ENCODE peak calls at places on chromosome 2, in nine cellular contexts. E is PC-9, B is small intestine, X is tibial artery, A is stomach, M is cardiac muscle cell, N is transverse colon, L is esophagus muscularis mucosa, U is SJSA1. S is an unnamed sample. For H3K36me3, the result is how much of the 10 kb centered on the place peaks cover.

GRCh38 chr2:27809761-27810241 is 38.3 kb downstream of the MRPL33 start:
- DNase-seq in E (peak), B (no peak), X (no peak), A (no peak), M (no peak), N (no peak), L (peak), U (peak), S (no peak)

GRCh38 chr2:1864301-1864980 is 120.1 kb upstream of the PXDN start:
- DNase-seq in E (no peak), B (no peak), X (no peak), A (no peak), M (no peak), N (no peak), L (no peak), U (no peak), S (no peak)

GRCh38 chr2:30949435-30949834 is 142.2 kb upstream of the CAPN13 start:
- DNase-seq in E (no peak), B (no peak), X (no peak), A (no peak), M (no peak), N (no peak), L (no peak), U (no peak), S (no peak)

GRCh38 chr2:118846667-118847446 is 591 bp downstream of the EN1 start:
- DNase-seq in E (no peak), B (no peak), X (no peak), A (no peak), M (no peak), N (no peak), L (no peak), U (peak), S (no peak)

GRCh38 chr2:58629720-58630119 is 388.6 kb upstream of the FANCL start:
- DNase-seq in E (no peak), B (no peak), X (no peak), A (no peak), M (no peak), N (no peak), L (no peak), U (no peak), S (no peak)

GRCh38 chr2:226652983-226653765 is 146.4 kb downstream of the IRS1 start:
- DNase-seq in E (no peak), B (no peak), X (no peak), A (no peak), M (no peak), N (no peak), L (peak), U (no peak), S (no peak)

GRCh38 chr2:184302506-184302905 is 295.8 kb upstream of the ZNF804A start:
- DNase-seq in E (no peak), B (no peak), X (no peak), A (no peak), M (no peak), N (no peak), L (no peak), U (no peak), S (no peak)

GRCh38 chr2:64295326-64296149 is 151.3 kb upstream of the PELI1 start:
- DNase-seq in E (no peak), B (no peak), X (no peak), A (no peak), M (no peak), N (no peak), L (peak), U (no peak), S (no peak)

GRCh38 chr2:186456941-186457340 is 29.1 kb upstream of the ZC3H15 start:
- DNase-seq in E (no peak), B (no peak), X (no peak), A (no peak), M (no peak), N (no peak), L (no peak), U (no peak), S (no peak)

GRCh38 chr2:42089340-42089925 is 41.6 kb downstream of the PKDCC start:
- DNase-seq in E (peak), B (no peak), X (peak), A (peak), M (peak), N (peak), L (no peak), U (no peak), S (peak)

GRCh38 chr2:148764820-148765219 is 110.2 kb upstream of the KIF5C start:
- DNase-seq in E (no peak), B (no peak), X (no peak), A (no peak), M (no peak), N (no peak), L (no peak), U (no peak), S (no peak)

DNA sequence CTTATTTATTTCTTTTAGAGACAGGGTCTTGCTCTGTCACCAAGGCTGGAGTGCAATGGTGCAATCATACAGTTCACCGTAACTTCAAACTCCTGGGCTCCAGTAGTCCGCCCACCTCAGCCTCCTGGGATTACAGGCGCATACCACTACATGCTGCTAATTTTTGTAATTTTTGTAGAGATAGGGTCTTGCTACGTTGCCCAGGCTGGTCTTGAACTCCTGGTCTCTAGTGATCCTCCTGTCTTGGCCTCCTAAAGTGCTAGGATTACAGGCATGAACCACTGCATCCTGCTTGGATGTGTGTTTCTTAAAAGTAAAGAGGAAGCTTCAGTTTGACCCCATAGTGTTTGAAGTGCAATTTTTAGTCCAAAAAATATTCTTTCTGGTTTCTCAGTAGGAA is 105.0 kb upstream of the KIF5C start:
- DNase-seq in E (no peak), B (no peak), X (no peak), A (no peak), M (no peak), N (no peak), L (no peak), U (no peak), S (no peak)
- H3K36me3 ChIP-seq in E (under half), B (under half), X (under half), A (half or more), M (under half), N (under half), L (under half), U (under half), S (under half)

GRCh38 chr2:162185833-162186232 is 33.8 kb upstream of the GCG start:
- DNase-seq in E (no peak), B (no peak), X (no peak), A (no peak), M (no peak), N (no peak), L (no peak), U (no peak), S (no peak)
- H3K36me3 ChIP-seq in E (under half), B (under half), X (under half), A (under half), M (under half), N (under half), L (under half), U (under half), S (under half)

GRCh38 chr2:112084689-112085381 is 29.8 kb downstream of the TMEM87B start:
- DNase-seq in E (no peak), B (no peak), X (no peak), A (no peak), M (no peak), N (no peak), L (no peak), U (no peak), S (no peak)
- H3K36me3 ChIP-seq in E (under half), B (under half), X (under half), A (half or more), M (under half), N (under half), L (half or more), U (half or more), S (under half)

DNA sequence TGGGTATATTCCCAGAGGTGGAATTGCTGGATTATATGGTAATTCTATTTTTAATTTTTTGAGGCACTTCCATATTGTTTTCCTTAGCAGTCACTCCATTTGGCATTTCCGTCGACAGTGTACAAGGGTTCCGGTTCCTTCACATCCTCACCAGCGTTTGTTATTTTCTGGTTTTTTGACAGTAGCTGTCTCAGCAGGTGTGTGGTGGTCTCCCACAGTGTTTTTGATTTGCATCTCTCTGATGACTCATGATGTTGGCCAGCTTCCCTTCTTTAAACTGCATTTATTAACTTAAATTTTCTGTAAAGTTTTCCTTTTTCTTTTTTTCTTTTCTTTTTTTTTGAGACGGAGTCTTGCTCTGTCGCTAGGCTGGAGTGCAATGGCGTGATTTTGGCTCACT is 19.7 kb downstream of the SH3BP4 start:
- DNase-seq in E (no peak), B (no peak), X (no peak), A (no peak), M (no peak), N (no peak), L (no peak), U (peak), S (no peak)
- H3K36me3 ChIP-seq in E (under half), B (under half), X (under half), A (under half), M (under half), N (under half), L (under half), U (under half), S (under half)